ENCODE peak calls at places on chromosomes 5 and 9, in eight cellular contexts. D, S, H, K, F, G, L and Z are unnamed samples.

GRCh38 chr9:83060557-83060956 is 2.4 kb downstream of the RASEF start:
- DNase-seq in D (peak; percentile 77), S (no peak), H (peak; percentile 87), K (no peak), F (peak; percentile 65), G (no peak), L (no peak), Z (no peak)

GRCh38 chr5:74035521-74035937 is 409.5 kb downstream of the ARHGEF28 start:
- DNase-seq in D (peak; percentile 69), S (peak; percentile 11), H (peak; percentile 51), K (peak; percentile 30), F (peak; percentile 78), G (no peak), L (no peak), Z (peak; percentile 41)

GRCh38 chr9:127445851-127446719 is 5.1 kb downstream of the RPL12 start:
- DNase-seq in D (peak; percentile 63), S (no peak), H (no peak), K (no peak), F (peak; percentile 21), G (no peak), L (no peak), Z (no peak)

GRCh38 chr5:156934450-156935211 is 28.4 kb downstream of the TIMD4 start:
- DNase-seq in D (peak; percentile 47), S (peak; percentile 41), H (peak; percentile 29), K (no peak), F (peak; percentile 39), G (peak; percentile 3), L (peak; percentile 15), Z (peak; percentile 50)

GRCh38 chr5:109453251-109453650 is 43.5 kb upstream of the PJA2 start:
- DNase-seq in D (no peak), S (no peak), H (no peak), K (no peak), F (peak; percentile 52), G (no peak), L (no peak), Z (no peak)

GRCh38 chr9:83633260-83633659 is 10.3 kb downstream of the IDNK start:
- DNase-seq in D (no peak), S (no peak), H (no peak), K (no peak), F (peak; percentile 75), G (no peak), L (no peak), Z (no peak)

GRCh38 chr9:12426198-12426864 is 266.9 kb upstream of the TYRP1 start:
- DNase-seq in D (peak; percentile 65), S (no peak), H (no peak), K (no peak), F (peak; percentile 22), G (no peak), L (no peak), Z (no peak)

GRCh38 chr9:16426716-16427115 is 443.8 kb downstream of the BNC2 start:
- DNase-seq in D (no peak), S (no peak), H (no peak), K (no peak), F (no peak), G (no peak), L (no peak), Z (no peak)

GRCh38 chr5:178301641-178302040 is 69.0 kb upstream of the PHYKPL start:
- DNase-seq in D (no peak), S (no peak), H (no peak), K (no peak), F (no peak), G (no peak), L (no peak), Z (no peak)

GRCh38 chr9:77752566-77752965 is 104.4 kb upstream of the GNA14 start:
- DNase-seq in D (no peak), S (no peak), H (no peak), K (no peak), F (no peak), G (no peak), L (no peak), Z (no peak)

GRCh38 chr5:61679562-61679961 is 347.5 kb downstream of the ZSWIM6 start:
- DNase-seq in D (no peak), S (no peak), H (no peak), K (no peak), F (no peak), G (no peak), L (no peak), Z (no peak)

GRCh38 chr5:125190232-125191051 is 444.0 kb upstream of the ZNF608 start:
- DNase-seq in D (peak; percentile 35), S (no peak), H (no peak), K (peak; percentile 69), F (no peak), G (no peak), L (no peak), Z (no peak)

GRCh38 chr9:128136816-128137793 is 9.6 kb upstream of the PTGES2 start:
- DNase-seq in D (no peak), S (no peak), H (no peak), K (no peak), F (peak; percentile 84), G (no peak), L (no peak), Z (no peak)

GRCh38 chr5:19771174-19771835 is 216.7 kb downstream of the CDH18 start:
- DNase-seq in D (no peak), S (no peak), H (no peak), K (no peak), F (no peak), G (no peak), L (no peak), Z (no peak)

GRCh38 chr5:44388504-44389409 is 463 bp downstream of the FGF10 start:
- DNase-seq in D (peak; percentile 29), S (peak; percentile 28), H (no peak), K (no peak), F (no peak), G (no peak), L (no peak), Z (no peak)

GRCh38 chr5:27252911-27253310 is 214.5 kb upstream of the CDH9 start:
- DNase-seq in D (peak; percentile 1), S (no peak), H (no peak), K (no peak), F (no peak), G (no peak), L (no peak), Z (no peak)

GRCh38 chr5:81077105-81077504 is 116.9 kb downstream of the RASGRF2 start:
- DNase-seq in D (no peak), S (no peak), H (no peak), K (no peak), F (no peak), G (no peak), L (no peak), Z (no peak)

GRCh38 chr5:53006920-53007890 is 18.1 kb downstream of the ITGA2 start:
- DNase-seq in D (no peak), S (no peak), H (no peak), K (no peak), F (no peak), G (no peak), L (no peak), Z (no peak)